ENCODE peak calls at places on chromosomes 16 and 17, in six cellular contexts. N is colonic mucosa, D is esophagus squamous epithelium, H is pancreas, G is endothelial cell, O is GM13977. X is an unnamed sample.

GRCh38 chr17:3798273-3799180 is 2.5 kb downstream of the ITGAE start:
- DNase-seq in D (no peak), N (no peak), H (no peak), G (no peak), O (peak), X (no peak)

GRCh38 chr16:57134982-57135381 is 42.6 kb downstream of the CPNE2 start:
- DNase-seq in H (no peak), D (no peak), O (no peak), N (peak), G (no peak), X (peak)

GRCh38 chr16:57624044-57624688 is 4.3 kb upstream of the ADGRG1 start:
- DNase-seq in D (no peak), O (no peak), H (no peak), N (no peak), G (no peak), X (no peak)

GRCh38 chr16:51896013-51896412 is 650.9 kb downstream of the TOX3 start:
- DNase-seq in D (no peak), N (no peak), O (no peak), G (no peak), H (no peak), X (no peak)

GRCh38 chr17:40361925-40362695 is 2.4 kb downstream of the GJD3 start:
- DNase-seq in N (peak), O (no peak), D (no peak), G (no peak), H (no peak), X (no peak)

GRCh38 chr16:67968440-67969285 is at the start of gene SLC12A4:
- DNase-seq in H (peak), N (peak), D (peak), O (peak), G (peak), X (peak)

GRCh38 chr17:37614391-37614790 is 5.2 kb upstream of the SYNRG start:
- DNase-seq in H (no peak), N (no peak), D (no peak), O (no peak), G (no peak), X (no peak)

GRCh38 chr17:11618861-11619566 is 20.7 kb downstream of the DNAH9 start:
- DNase-seq in H (peak), D (no peak), G (no peak), O (no peak), N (peak), X (no peak)

GRCh38 chr16:55242667-55243066 is 81.3 kb upstream of the IRX6 start:
- DNase-seq in O (no peak), N (no peak), H (no peak), G (no peak), D (no peak), X (no peak)

GRCh38 chr16:71645450-71645849 is 19.5 kb downstream of the MARVELD3 start:
- DNase-seq in G (no peak), H (no peak), D (no peak), O (peak), N (no peak), X (no peak)

GRCh38 chr16:31357324-31358156 is 2.6 kb downstream of the ITGAX start:
- DNase-seq in G (no peak), D (no peak), O (no peak), N (no peak), H (no peak), X (no peak)
- TF ChIP-seq CTCF in G (no peak), D (no peak), O (peak), N (no peak), H (no peak), X (no peak)

GRCh38 chr17:35907266-35907637 is 23.3 kb downstream of the RDM1 start:
- DNase-seq in H (no peak), N (no peak), D (no peak), O (no peak), G (no peak), X (no peak)
- TF ChIP-seq CTCF in H (no peak), N (no peak), D (no peak), O (no peak), G (no peak), X (no peak)

DNA sequence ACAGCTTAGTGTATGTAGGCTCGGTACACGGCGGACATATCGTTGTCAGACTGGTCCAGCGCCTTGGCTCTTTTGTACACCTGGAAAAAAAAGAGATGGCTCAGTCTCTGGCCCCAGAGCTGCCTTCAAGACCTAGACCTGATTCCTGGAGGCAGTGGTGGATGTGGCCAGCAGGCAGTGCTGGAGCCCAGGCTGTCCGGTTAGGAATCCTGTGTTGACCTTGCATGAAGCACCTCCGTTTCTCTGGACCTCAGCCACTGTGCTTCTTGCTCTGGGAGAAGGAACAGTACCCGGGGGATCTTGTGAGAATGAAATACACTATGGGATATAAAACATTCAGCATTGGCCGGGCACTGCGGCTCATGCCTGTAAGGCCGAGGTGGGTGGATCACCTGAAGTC is 2.8 kb upstream of the ROGDI start:
- DNase-seq in D (no peak), H (no peak), O (no peak), N (no peak), G (no peak), X (no peak)
- TF ChIP-seq CTCF in D (no peak), H (no peak), O (no peak), N (no peak), G (no peak), X (no peak)

DNA sequence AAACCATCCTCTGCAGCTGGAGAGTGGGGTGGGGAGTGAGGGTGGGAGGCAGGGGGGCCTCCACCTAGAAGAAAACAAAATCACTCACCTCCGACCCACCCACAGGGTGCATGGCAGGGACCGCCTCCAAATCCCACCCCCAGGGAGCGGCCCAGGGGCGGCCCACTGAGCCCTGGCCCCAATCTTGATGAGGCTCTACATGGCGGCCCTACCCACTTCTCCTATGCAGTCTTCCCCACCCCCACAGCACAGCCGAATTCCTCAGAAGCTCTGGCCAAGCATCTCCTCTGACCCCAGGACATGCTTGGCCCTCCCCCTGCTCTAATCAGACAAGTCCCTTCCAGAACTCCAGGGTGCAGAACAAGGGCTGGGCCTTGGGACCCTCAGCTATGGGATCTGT is 18.2 kb upstream of the FASN start:
- DNase-seq in D (no peak), O (no peak), N (no peak), H (no peak), G (no peak), X (no peak)
- TF ChIP-seq CTCF in D (no peak), O (no peak), N (no peak), H (no peak), G (no peak), X (no peak)

GRCh38 chr16:11497851-11498289 is 88.8 kb downstream of the LITAF start:
- DNase-seq in G (no peak), H (no peak), N (no peak), O (no peak), D (no peak), X (peak)

GRCh38 chr16:11498683-11499082 is 88.0 kb downstream of the LITAF start:
- DNase-seq in N (no peak), G (no peak), D (no peak), H (no peak), O (no peak), X (no peak)

GRCh38 chr16:11495066-11495407 is 91.7 kb downstream of the LITAF start:
- DNase-seq in H (no peak), G (no peak), O (no peak), N (no peak), D (no peak), X (no peak)

GRCh38 chr16:11499295-11500089 is 87.2 kb downstream of the LITAF start:
- DNase-seq in G (no peak), O (no peak), H (no peak), D (no peak), N (no peak), X (no peak)

GRCh38 chr16:11497329-11497805 is 89.4 kb downstream of the LITAF start:
- DNase-seq in G (no peak), D (no peak), O (peak), N (peak), H (peak), X (peak)
- TF ChIP-seq CTCF in G (no peak), D (peak), O (no peak), N (no peak), H (no peak), X (no peak)

GRCh38 chr17:74736423-74737298 is at the start of gene RAB37:
- DNase-seq in N (peak), D (no peak), G (peak), H (no peak), O (peak), X (peak)

GRCh38 chr17:74739227-74739831 is 2.3 kb downstream of the RAB37 start:
- DNase-seq in O (no peak), H (no peak), N (no peak), D (no peak), G (no peak), X (peak)

GRCh38 chr17:74734256-74734655 is 2.8 kb upstream of the RAB37 start:
- DNase-seq in D (no peak), H (no peak), N (no peak), G (no peak), O (no peak), X (no peak)

GRCh38 chr17:74738051-74738996 is 1.3 kb downstream of the RAB37 start:
- DNase-seq in D (no peak), N (peak), G (no peak), H (no peak), O (peak), X (peak)

DNA sequence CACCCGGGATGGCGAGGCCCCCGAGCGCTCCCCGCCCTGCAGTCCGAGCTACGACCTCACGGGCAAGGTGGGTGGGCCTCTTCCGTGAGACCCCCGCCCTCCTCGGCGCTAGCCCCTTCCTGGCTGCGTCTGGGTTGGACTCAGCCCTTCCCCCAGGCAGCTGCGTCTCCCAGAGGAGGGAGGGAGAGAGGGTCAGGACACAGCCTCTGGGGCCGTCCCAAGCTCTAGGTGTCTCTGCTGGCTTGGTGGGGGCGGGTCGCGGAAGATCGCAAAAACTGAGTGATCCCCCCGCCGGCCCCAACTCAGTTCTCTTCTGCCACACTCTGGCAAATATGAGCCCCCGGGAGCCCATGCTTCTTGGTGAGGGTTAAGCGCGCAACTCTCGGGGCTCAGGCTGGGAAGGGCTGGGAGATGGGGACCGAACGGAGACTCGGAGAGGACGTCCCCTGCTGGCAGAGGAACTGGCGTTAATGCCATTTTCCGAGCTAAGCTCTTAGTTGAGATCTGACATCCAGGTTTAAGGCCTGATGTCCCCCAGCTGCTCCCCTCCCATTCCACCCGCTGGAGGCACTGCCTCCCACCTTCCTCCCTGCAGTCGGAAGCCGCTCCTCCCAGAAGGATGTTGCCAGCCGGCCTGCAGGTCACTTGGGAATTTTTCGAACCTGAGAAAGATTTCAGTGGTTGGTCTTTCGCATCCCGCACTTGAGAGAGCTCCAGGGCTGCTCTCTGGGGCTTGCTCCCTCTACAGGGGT is 419 bp downstream of the RAB37 start:
- DNase-seq in H (peak), N (no peak), D (no peak), G (peak), O (peak), X (peak)
- TF ChIP-seq CTCF in H (no peak), N (peak), D (peak), G (peak), O (peak), X (peak)

GRCh38 chr17:45991341-45991740 is 7.7 kb upstream of the STH start:
- DNase-seq in G (no peak), O (no peak), H (no peak), D (no peak), N (no peak), X (no peak)

GRCh38 chr17:45989759-45990158 is 9.3 kb upstream of the STH start:
- DNase-seq in O (no peak), D (no peak), N (no peak), H (no peak), G (no peak), X (no peak)

GRCh38 chr17:45992904-45993303 is 6.1 kb upstream of the STH start:
- DNase-seq in H (no peak), G (no peak), D (no peak), O (no peak), N (no peak), X (no peak)

GRCh38 chr17:45992175-45992574 is 6.9 kb upstream of the STH start:
- DNase-seq in D (no peak), G (no peak), H (no peak), N (no peak), O (no peak), X (no peak)

GRCh38 chr17:45990836-45991235 is 8.2 kb upstream of the STH start:
- DNase-seq in N (no peak), G (no peak), H (no peak), D (no peak), O (no peak), X (no peak)
- TF ChIP-seq CTCF in N (no peak), G (no peak), H (no peak), D (no peak), O (no peak), X (no peak)

GRCh38 chr17:54426287-54426886 is 474.3 kb upstream of the TOM1L1 start:
- DNase-seq in D (no peak), H (no peak), G (no peak), N (no peak), O (no peak), X (peak)
- TF ChIP-seq CTCF in D (peak), H (no peak), G (peak), N (no peak), O (peak), X (no peak)

GRCh38 chr16:53546988-53547391 is 44.0 kb upstream of the AKTIP start:
- DNase-seq in N (no peak), H (no peak), G (peak), D (no peak), O (no peak), X (no peak)
- TF ChIP-seq CTCF in N (no peak), H (no peak), G (peak), D (no peak), O (peak), X (no peak)

DNA sequence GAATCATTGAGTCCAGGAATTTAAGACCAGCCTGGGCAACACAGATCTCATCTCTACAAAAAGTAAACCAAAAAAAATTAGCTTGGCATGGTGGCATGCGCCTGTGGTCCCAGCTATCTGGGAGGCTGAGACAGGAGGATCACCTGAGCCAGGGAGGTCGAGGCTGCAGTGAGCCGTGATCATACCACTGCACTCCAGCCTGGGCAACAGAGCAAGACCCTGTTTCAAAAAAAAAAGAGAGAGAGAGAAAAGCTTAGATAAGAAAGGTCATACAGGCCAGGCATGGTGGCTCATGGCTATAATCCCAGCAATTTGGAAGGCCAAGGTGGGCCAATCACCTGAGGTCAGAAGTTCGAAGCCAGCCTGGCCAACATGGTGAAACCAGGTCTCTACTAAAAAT is 63.5 kb upstream of the DNAH17 start:
- DNase-seq in N (no peak), D (no peak), O (no peak), G (no peak), H (no peak), X (no peak)
- TF ChIP-seq CTCF in N (no peak), D (no peak), O (no peak), G (no peak), H (no peak), X (no peak)